ENCODE peak calls at places on chromosomes 5 and 9, in ten cellular contexts. L, T, B, J, C, H, M, G, E and Y are unnamed samples.

GRCh38 chr9:24073237-24073636 is 247.2 kb upstream of the ELAVL2 start:
- DNase-seq in L (no peak), T (no peak), B (no peak), J (no peak), C (no peak), H (no peak), M (no peak), G (no peak), E (no peak), Y (no peak)

GRCh38 chr5:171806976-171807823 is 21.6 kb downstream of the SMIM23 start:
- DNase-seq in L (no peak), T (no peak), B (no peak), J (no peak), C (no peak), H (peak), M (no peak), G (no peak), E (no peak), Y (no peak)

GRCh38 chr9:128390813-128391711 is 19.9 kb downstream of the URM1 start:
- DNase-seq in L (no peak), T (no peak), B (no peak), J (no peak), C (no peak), H (no peak), M (no peak), G (no peak), E (no peak), Y (no peak)

GRCh38 chr5:458547-459353 is 15.8 kb downstream of the EXOC3 start:
- DNase-seq in L (no peak), T (peak), B (peak), J (no peak), C (no peak), H (no peak), M (no peak), G (peak), E (no peak), Y (no peak)

GRCh38 chr5:160001051-160001450 is 7.9 kb upstream of the TTC1 start:
- DNase-seq in L (no peak), T (no peak), B (no peak), J (no peak), C (no peak), H (no peak), M (no peak), G (no peak), E (no peak), Y (no peak)

GRCh38 chr5:74194196-74194595 is 446.3 kb downstream of the ENC1 start:
- DNase-seq in L (no peak), T (no peak), B (no peak), J (no peak), C (no peak), H (no peak), M (no peak), G (no peak), E (no peak), Y (no peak)

GRCh38 chr9:14811844-14812243 is 89.3 kb upstream of the CER1 start:
- DNase-seq in L (no peak), T (no peak), B (no peak), J (no peak), C (no peak), H (no peak), M (no peak), G (no peak), E (no peak), Y (no peak)

GRCh38 chr5:141604318-141604717 is 14.5 kb downstream of the DIAPH1 start:
- DNase-seq in L (peak), T (no peak), B (no peak), J (no peak), C (no peak), H (peak), M (no peak), G (peak), E (no peak), Y (peak)

GRCh38 chr9:96122756-96123155 is 179.2 kb downstream of the HSD17B3 start:
- DNase-seq in L (peak), T (no peak), B (no peak), J (no peak), C (no peak), H (peak), M (no peak), G (no peak), E (no peak), Y (no peak)

GRCh38 chr5:142360051-142360498 is 35.3 kb upstream of the SPRY4 start:
- DNase-seq in L (no peak), T (no peak), B (no peak), J (no peak), C (no peak), H (no peak), M (no peak), G (no peak), E (no peak), Y (no peak)

GRCh38 chr5:37553720-37554402 is 174.7 kb downstream of the WDR70 start:
- DNase-seq in L (peak), T (no peak), B (no peak), J (no peak), C (no peak), H (peak), M (no peak), G (peak), E (no peak), Y (no peak)

GRCh38 chr5:125311743-125312142 is 565.3 kb upstream of the ZNF608 start:
- DNase-seq in L (peak), T (no peak), B (no peak), J (no peak), C (no peak), H (peak), M (no peak), G (peak), E (no peak), Y (no peak)

GRCh38 chr9:10112798-10113197 is 500.0 kb downstream of the PTPRD start:
- DNase-seq in L (no peak), T (peak), B (no peak), J (no peak), C (no peak), H (no peak), M (no peak), G (no peak), E (no peak), Y (peak)

GRCh38 chr9:97983524-97984187 is 515 bp downstream of the ANP32B start:
- DNase-seq in L (peak), T (peak), B (peak), J (peak), C (peak), H (peak), M (peak), G (peak), E (peak), Y (peak)

GRCh38 chr9:89698606-89699005 is 93.8 kb downstream of the GADD45G start:
- DNase-seq in L (no peak), T (no peak), B (no peak), J (no peak), C (no peak), H (no peak), M (no peak), G (no peak), E (no peak), Y (no peak)

GRCh38 chr5:39661026-39661779 is 236.4 kb upstream of the DAB2 start:
- DNase-seq in L (peak), T (no peak), B (no peak), J (no peak), C (no peak), H (peak), M (no peak), G (no peak), E (no peak), Y (no peak)

GRCh38 chr5:10057356-10057755 is 192.3 kb downstream of the ATPSCKMT start:
- DNase-seq in L (no peak), T (no peak), B (no peak), J (no peak), C (no peak), H (no peak), M (no peak), G (no peak), E (no peak), Y (no peak)

GRCh38 chr5:97192580-97193421 is 9.8 kb upstream of the RIOK2 start:
- DNase-seq in L (no peak), T (no peak), B (no peak), J (no peak), C (no peak), H (no peak), M (no peak), G (peak), E (peak), Y (no peak)

GRCh38 chr5:53733853-53734252 is 173.4 kb downstream of the NDUFS4 start:
- DNase-seq in L (no peak), T (no peak), B (no peak), J (no peak), C (no peak), H (no peak), M (no peak), G (no peak), E (no peak), Y (no peak)

GRCh38 chr9:130235558-130236435 is 29.8 kb upstream of the HMCN2 start:
- DNase-seq in L (peak), T (peak), B (peak), J (peak), C (peak), H (peak), M (peak), G (peak), E (no peak), Y (peak)

GRCh38 chr9:105127863-105128220 is 116.6 kb upstream of the SLC44A1 start:
- DNase-seq in L (peak), T (no peak), B (no peak), J (peak), C (no peak), H (no peak), M (peak), G (no peak), E (no peak), Y (no peak)

GRCh38 chr5:33842456-33842855 is 49.3 kb downstream of the ADAMTS12 start:
- DNase-seq in L (no peak), T (no peak), B (no peak), J (no peak), C (no peak), H (no peak), M (no peak), G (no peak), E (no peak), Y (no peak)

GRCh38 chr9:87518702-87519335 is 21.2 kb downstream of the DAPK1 start:
- DNase-seq in L (peak), T (peak), B (no peak), J (no peak), C (no peak), H (peak), M (no peak), G (no peak), E (peak), Y (peak)

GRCh38 chr9:137721899-137722298 is 103.1 kb downstream of the EHMT1 start:
- DNase-seq in L (no peak), T (no peak), B (no peak), J (no peak), C (no peak), H (no peak), M (no peak), G (no peak), E (no peak), Y (no peak)

GRCh38 chr5:105331558-105331957 is 1769.0 kb upstream of the NUDT12 start:
- DNase-seq in L (no peak), T (no peak), B (no peak), J (no peak), C (no peak), H (no peak), M (no peak), G (no peak), E (no peak), Y (no peak)

GRCh38 chr9:115042781-115043509 is 75.0 kb downstream of the TNC start:
- DNase-seq in L (peak), T (no peak), B (no peak), J (no peak), C (no peak), H (no peak), M (no peak), G (no peak), E (no peak), Y (no peak)

GRCh38 chr9:86413966-86414880 is 60.0 kb upstream of the TUT7 start:
- DNase-seq in L (peak), T (no peak), B (no peak), J (no peak), C (peak), H (peak), M (no peak), G (peak), E (no peak), Y (no peak)

GRCh38 chr5:149273237-149273636 is 1.6 kb downstream of the AFAP1L1 start:
- DNase-seq in L (no peak), T (no peak), B (no peak), J (no peak), C (no peak), H (no peak), M (no peak), G (no peak), E (no peak), Y (no peak)